ENCODE peak calls at places on chromosomes 5 and 9, in five cellular contexts. One of them, this sample, is unnamed. For H3K27me3 and H3K36me3, the result is how much of the 10 kb centered on the place peaks cover.

GRCh38 chr5:159536166-159536565 is 205.9 kb upstream of the IL12B start:
- DNase-seq in heart right ventricle: no peak
- DNase-seq in tibial nerve: no peak
- DNase-seq in endodermal cell: no peak
- DNase-seq in psoas muscle: no peak
- DNase-seq in this sample: no peak

GRCh38 chr5:87722286-87722685 is 309.6 kb upstream of the CCNH start:
- DNase-seq in heart right ventricle: no peak
- DNase-seq in tibial nerve: no peak
- DNase-seq in endodermal cell: no peak
- DNase-seq in psoas muscle: no peak
- DNase-seq in this sample: no peak

GRCh38 chr9:132486706-132487350 is 76.8 kb downstream of the CFAP77 start:
- DNase-seq in heart right ventricle: no peak
- DNase-seq in tibial nerve: no peak
- DNase-seq in endodermal cell: no peak
- DNase-seq in psoas muscle: no peak
- DNase-seq in this sample: peak

GRCh38 chr5:132008961-132009680 is 2.3 kb downstream of the ACSL6 start:
- DNase-seq in heart right ventricle: no peak
- DNase-seq in tibial nerve: no peak
- DNase-seq in endodermal cell: peak
- DNase-seq in psoas muscle: peak
- DNase-seq in this sample: no peak

GRCh38 chr5:1110930-1111726 is 735 bp downstream of the SLC12A7 start:
- DNase-seq in heart right ventricle: peak
- DNase-seq in tibial nerve: no peak
- DNase-seq in endodermal cell: peak
- DNase-seq in psoas muscle: no peak
- DNase-seq in this sample: peak

GRCh38 chr5:157336423-157336744 is 70.5 kb downstream of the CYFIP2 start:
- DNase-seq in heart right ventricle: no peak
- DNase-seq in tibial nerve: no peak
- DNase-seq in endodermal cell: no peak
- DNase-seq in psoas muscle: no peak
- DNase-seq in this sample: no peak

GRCh38 chr9:127644943-127645342 is 32.9 kb downstream of the STXBP1 start:
- DNase-seq in heart right ventricle: no peak
- DNase-seq in tibial nerve: no peak
- DNase-seq in endodermal cell: peak
- DNase-seq in psoas muscle: no peak
- DNase-seq in this sample: no peak

GRCh38 chr5:78594946-78595921 is 53.3 kb downstream of the LHFPL2 start:
- DNase-seq in heart right ventricle: peak
- DNase-seq in tibial nerve: no peak
- DNase-seq in endodermal cell: no peak
- DNase-seq in psoas muscle: no peak
- DNase-seq in this sample: no peak

GRCh38 chr9:99491408-99492259 is 269.6 kb downstream of the SEC61B start:
- DNase-seq in heart right ventricle: no peak
- DNase-seq in tibial nerve: no peak
- DNase-seq in endodermal cell: no peak
- DNase-seq in psoas muscle: no peak
- DNase-seq in this sample: no peak

GRCh38 chr9:134709512-134710270 is 68.1 kb downstream of the COL5A1 start:
- DNase-seq in heart right ventricle: peak
- DNase-seq in tibial nerve: no peak
- DNase-seq in endodermal cell: no peak
- DNase-seq in psoas muscle: peak
- DNase-seq in this sample: no peak

GRCh38 chr5:1930501-1930879 is 47.8 kb upstream of the IRX4 start:
- DNase-seq in heart right ventricle: no peak
- DNase-seq in tibial nerve: no peak
- DNase-seq in endodermal cell: no peak
- DNase-seq in psoas muscle: peak
- DNase-seq in this sample: no peak

GRCh38 chr5:52690236-52690685 is 97.5 kb upstream of the ITGA1 start:
- DNase-seq in heart right ventricle: no peak
- DNase-seq in tibial nerve: no peak
- DNase-seq in endodermal cell: peak
- DNase-seq in psoas muscle: no peak
- DNase-seq in this sample: no peak

GRCh38 chr9:92384373-92384772 is 20.0 kb downstream of the OGN start:
- DNase-seq in heart right ventricle: no peak
- DNase-seq in tibial nerve: no peak
- DNase-seq in endodermal cell: no peak
- DNase-seq in psoas muscle: no peak
- DNase-seq in this sample: no peak

GRCh38 chr5:72842816-72843215 is 26.4 kb downstream of the TNPO1 start:
- DNase-seq in heart right ventricle: no peak
- DNase-seq in tibial nerve: no peak
- DNase-seq in endodermal cell: peak
- DNase-seq in psoas muscle: no peak
- DNase-seq in this sample: peak

GRCh38 chr9:76161546-76161945 is 232.7 kb downstream of the RFK start:
- DNase-seq in heart right ventricle: peak
- DNase-seq in tibial nerve: no peak
- DNase-seq in endodermal cell: peak
- DNase-seq in psoas muscle: no peak
- DNase-seq in this sample: no peak

GRCh38 chr9:89808076-89808701 is 203.4 kb downstream of the GADD45G start:
- DNase-seq in heart right ventricle: no peak
- DNase-seq in tibial nerve: no peak
- DNase-seq in endodermal cell: peak
- DNase-seq in psoas muscle: no peak
- DNase-seq in this sample: peak

GRCh38 chr9:21833090-21833801 is 30.8 kb downstream of the MTAP start:
- DNase-seq in heart right ventricle: no peak
- DNase-seq in tibial nerve: no peak
- DNase-seq in endodermal cell: no peak
- DNase-seq in psoas muscle: no peak
- DNase-seq in this sample: no peak

GRCh38 chr5:150067405-150067960 is 18.9 kb downstream of the CSF1R start:
- DNase-seq in heart right ventricle: no peak
- DNase-seq in tibial nerve: no peak
- DNase-seq in endodermal cell: peak
- DNase-seq in psoas muscle: peak
- DNase-seq in this sample: no peak

GRCh38 chr9:136312436-136312835 is 8.5 kb upstream of the CCDC187 start:
- DNase-seq in heart right ventricle: no peak
- DNase-seq in tibial nerve: no peak
- DNase-seq in endodermal cell: no peak
- DNase-seq in psoas muscle: no peak
- DNase-seq in this sample: peak

GRCh38 chr9:113298311-113298710 is 4.9 kb downstream of the RNF183 start:
- DNase-seq in heart right ventricle: no peak
- DNase-seq in tibial nerve: no peak
- DNase-seq in endodermal cell: no peak
- DNase-seq in psoas muscle: no peak
- DNase-seq in this sample: no peak

GRCh38 chr9:4228606-4229005 is 71.3 kb downstream of the GLIS3 start:
- DNase-seq in heart right ventricle: no peak
- DNase-seq in tibial nerve: no peak
- DNase-seq in endodermal cell: no peak
- DNase-seq in psoas muscle: no peak
- DNase-seq in this sample: peak

GRCh38 chr9:21334603-21334968 is 618 bp downstream of the KLHL9 start:
- DNase-seq in heart right ventricle: no peak
- DNase-seq in tibial nerve: no peak
- DNase-seq in endodermal cell: no peak
- DNase-seq in psoas muscle: no peak
- DNase-seq in this sample: no peak

GRCh38 chr5:60652206-60652605 is 47.8 kb downstream of the DEPDC1B start:
- DNase-seq in heart right ventricle: no peak
- DNase-seq in tibial nerve: no peak
- DNase-seq in endodermal cell: no peak
- DNase-seq in psoas muscle: no peak
- DNase-seq in this sample: no peak

GRCh38 chr9:6931913-6932312 is 174.1 kb downstream of the KDM4C start:
- DNase-seq in heart right ventricle: peak
- DNase-seq in tibial nerve: no peak
- DNase-seq in endodermal cell: no peak
- DNase-seq in psoas muscle: peak
- DNase-seq in this sample: no peak

GRCh38 chr5:93192107-93192506 is 388.9 kb downstream of the NR2F1-AS1 start:
- DNase-seq in heart right ventricle: no peak
- DNase-seq in tibial nerve: no peak
- DNase-seq in endodermal cell: no peak
- DNase-seq in psoas muscle: no peak
- DNase-seq in this sample: no peak

GRCh38 chr9:130672466-130672865 is 8.1 kb downstream of the PRDM12 start:
- DNase-seq in heart right ventricle: no peak
- DNase-seq in tibial nerve: no peak
- DNase-seq in endodermal cell: no peak
- DNase-seq in psoas muscle: no peak
- DNase-seq in this sample: no peak

GRCh38 chr5:43073597-43074546 is 33.8 kb upstream of the ANXA2R start:
- DNase-seq in heart right ventricle: no peak
- DNase-seq in tibial nerve: no peak
- DNase-seq in endodermal cell: peak
- DNase-seq in psoas muscle: no peak
- DNase-seq in this sample: peak

GRCh38 chr5:94316916-94317838 is 301.2 kb downstream of the KIAA0825 start:
- DNase-seq in heart right ventricle: no peak
- DNase-seq in tibial nerve: no peak
- DNase-seq in endodermal cell: no peak
- DNase-seq in psoas muscle: no peak
- DNase-seq in this sample: no peak
- H3K4me3 ChIP-seq in heart right ventricle: no peak
- H3K4me3 ChIP-seq in tibial nerve: no peak
- H3K4me3 ChIP-seq in endodermal cell: no peak
- H3K4me3 ChIP-seq in psoas muscle: no peak
- H3K4me3 ChIP-seq in this sample: no peak

DNA sequence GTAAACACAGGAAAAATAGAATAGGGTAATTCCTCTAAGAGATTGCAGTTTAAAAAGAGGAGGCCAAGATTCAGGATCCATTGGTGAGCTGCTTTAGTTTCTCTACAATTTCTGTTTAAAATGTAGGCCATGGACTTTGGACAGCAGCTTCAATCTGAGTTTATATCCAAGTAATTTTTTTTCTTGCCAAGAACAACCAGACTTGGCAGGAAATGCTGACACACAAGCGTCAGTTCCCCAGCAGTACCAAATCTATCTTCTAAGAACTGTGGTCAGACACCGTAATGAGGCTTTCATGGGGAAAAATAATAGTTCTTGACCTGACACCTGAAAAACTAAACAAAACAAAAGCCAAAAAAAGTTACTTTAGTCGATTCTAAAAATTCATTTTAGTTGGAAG is 528.8 kb downstream of the CSNK1G3 start:
- DNase-seq in heart right ventricle: peak
- DNase-seq in tibial nerve: no peak
- DNase-seq in endodermal cell: no peak
- DNase-seq in psoas muscle: no peak
- DNase-seq in this sample: no peak
- H3K27me3 ChIP-seq in heart right ventricle: under half
- H3K27me3 ChIP-seq in tibial nerve: under half
- H3K27me3 ChIP-seq in endodermal cell: under half
- H3K27me3 ChIP-seq in psoas muscle: under half
- H3K27me3 ChIP-seq in this sample: under half

GRCh38 chr9:121345070-121345469 is 25.0 kb downstream of the STOM start:
- DNase-seq in heart right ventricle: no peak
- DNase-seq in tibial nerve: no peak
- DNase-seq in endodermal cell: no peak
- DNase-seq in psoas muscle: no peak
- DNase-seq in this sample: no peak

GRCh38 chr9:121344062-121344696 is 25.9 kb downstream of the STOM start:
- DNase-seq in heart right ventricle: no peak
- DNase-seq in tibial nerve: no peak
- DNase-seq in endodermal cell: no peak
- DNase-seq in psoas muscle: no peak
- DNase-seq in this sample: no peak

GRCh38 chr9:121339437-121339836 is 30.6 kb downstream of the STOM start:
- DNase-seq in heart right ventricle: no peak
- DNase-seq in tibial nerve: no peak
- DNase-seq in endodermal cell: no peak
- DNase-seq in psoas muscle: no peak
- DNase-seq in this sample: no peak

GRCh38 chr9:121336705-121337104 is 33.3 kb downstream of the STOM start:
- DNase-seq in heart right ventricle: no peak
- DNase-seq in tibial nerve: no peak
- DNase-seq in endodermal cell: no peak
- DNase-seq in psoas muscle: no peak
- DNase-seq in this sample: no peak

GRCh38 chr9:121340676-121341392 is 29.2 kb downstream of the STOM start:
- DNase-seq in heart right ventricle: no peak
- DNase-seq in tibial nerve: no peak
- DNase-seq in endodermal cell: no peak
- DNase-seq in psoas muscle: no peak
- DNase-seq in this sample: no peak
- H3K36me3 ChIP-seq in heart right ventricle: under half
- H3K36me3 ChIP-seq in tibial nerve: half or more
- H3K36me3 ChIP-seq in endodermal cell: under half
- H3K36me3 ChIP-seq in psoas muscle: half or more
- H3K36me3 ChIP-seq in this sample: under half

GRCh38 chr9:88586452-88586851 is 51.5 kb downstream of the NXNL2 start:
- DNase-seq in heart right ventricle: no peak
- DNase-seq in tibial nerve: no peak
- DNase-seq in endodermal cell: no peak
- DNase-seq in psoas muscle: no peak
- DNase-seq in this sample: no peak

GRCh38 chr9:88587885-88588628 is 53.1 kb downstream of the NXNL2 start:
- DNase-seq in heart right ventricle: no peak
- DNase-seq in tibial nerve: no peak
- DNase-seq in endodermal cell: no peak
- DNase-seq in psoas muscle: no peak
- DNase-seq in this sample: no peak

GRCh38 chr9:88587182-88587581 is 52.2 kb downstream of the NXNL2 start:
- DNase-seq in heart right ventricle: no peak
- DNase-seq in tibial nerve: no peak
- DNase-seq in endodermal cell: no peak
- DNase-seq in psoas muscle: no peak
- DNase-seq in this sample: no peak

GRCh38 chr9:88580961-88581360 is 46.0 kb downstream of the NXNL2 start:
- DNase-seq in heart right ventricle: no peak
- DNase-seq in tibial nerve: no peak
- DNase-seq in endodermal cell: no peak
- DNase-seq in psoas muscle: no peak
- DNase-seq in this sample: no peak

DNA sequence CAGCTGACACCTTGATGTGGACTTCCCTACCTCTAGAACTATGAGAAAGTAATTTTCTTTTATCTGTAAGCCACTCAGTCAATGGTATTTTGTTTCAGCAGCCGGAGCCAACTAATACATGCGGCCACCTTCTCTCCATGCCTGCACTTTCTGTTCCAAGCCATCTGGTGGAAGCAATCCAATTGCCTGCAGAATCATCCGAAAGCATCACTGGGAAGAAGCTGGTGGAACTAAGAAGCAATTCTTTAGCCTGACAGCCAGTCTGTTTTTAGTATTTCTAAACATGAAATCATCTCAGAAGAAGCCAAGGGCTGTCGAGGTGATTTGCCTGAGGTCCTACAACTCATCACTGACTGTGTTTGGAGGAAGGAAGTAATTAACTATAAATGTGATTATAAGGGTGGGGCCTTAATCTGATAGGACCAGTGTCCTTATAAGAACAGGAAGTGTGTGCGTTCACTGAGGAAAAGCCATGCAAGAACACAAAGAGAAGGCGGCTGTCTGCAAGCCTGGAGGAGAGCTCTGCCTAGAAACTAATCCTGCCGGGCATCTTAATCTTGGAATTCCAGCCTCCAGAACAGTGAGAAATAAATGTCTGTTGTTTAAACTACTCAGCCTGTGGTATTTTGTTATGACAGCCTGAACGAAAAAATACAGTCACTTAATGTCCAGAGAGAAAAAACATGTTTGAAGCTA is 49.1 kb downstream of the NXNL2 start:
- DNase-seq in heart right ventricle: no peak
- DNase-seq in tibial nerve: no peak
- DNase-seq in endodermal cell: no peak
- DNase-seq in psoas muscle: no peak
- DNase-seq in this sample: no peak
- H3K4me3 ChIP-seq in heart right ventricle: no peak
- H3K4me3 ChIP-seq in tibial nerve: no peak
- H3K4me3 ChIP-seq in endodermal cell: no peak
- H3K4me3 ChIP-seq in psoas muscle: no peak
- H3K4me3 ChIP-seq in this sample: no peak

This sample was measured in H7.